ENCODE peak calls at places on chromosomes 5 and 9, in four cellular contexts. One of them, this sample, is unnamed.

GRCh38 chr5:151686673-151687378 is at the start of gene SPARC:
- DNase-seq in GM23338: peak; percentile 94
- DNase-seq in endothelial cell of umbilical vein: peak; percentile 85
- DNase-seq in pancreas: peak; percentile 30
- DNase-seq in this sample: peak; percentile 86

GRCh38 chr9:98075332-98075805 is 18.8 kb downstream of the NANS start:
- DNase-seq in pancreas: no peak
- DNase-seq in GM23338: peak; percentile 26
- DNase-seq in endothelial cell of umbilical vein: peak; percentile 33
- DNase-seq in this sample: no peak

GRCh38 chr9:133604856-133605255 is 4.3 kb downstream of the FAM163B start:
- DNase-seq in GM23338: peak; percentile 44
- DNase-seq in pancreas: no peak
- DNase-seq in endothelial cell of umbilical vein: no peak
- DNase-seq in this sample: no peak

GRCh38 chr9:120710110-120710981 is 3.9 kb downstream of the MEGF9 start:
- DNase-seq in pancreas: no peak
- DNase-seq in endothelial cell of umbilical vein: peak; percentile 35
- DNase-seq in GM23338: peak; percentile 23
- DNase-seq in this sample: peak; percentile 48

GRCh38 chr5:7742241-7742656 is 108.7 kb downstream of the CFAP90 start:
- DNase-seq in pancreas: no peak
- DNase-seq in GM23338: no peak
- DNase-seq in endothelial cell of umbilical vein: no peak
- DNase-seq in this sample: no peak

GRCh38 chr9:93968451-93969327 is 13.5 kb upstream of the BARX1 start:
- DNase-seq in GM23338: no peak
- DNase-seq in pancreas: no peak
- DNase-seq in endothelial cell of umbilical vein: no peak
- DNase-seq in this sample: peak; percentile 36

GRCh38 chr5:884345-885126 is 8.1 kb downstream of the BRD9 start:
- DNase-seq in pancreas: no peak
- DNase-seq in endothelial cell of umbilical vein: no peak
- DNase-seq in GM23338: no peak
- DNase-seq in this sample: peak; percentile 52

GRCh38 chr9:109986423-109987055 is 206.5 kb downstream of the PALM2AKAP2 start:
- DNase-seq in pancreas: no peak
- DNase-seq in GM23338: no peak
- DNase-seq in endothelial cell of umbilical vein: peak; percentile 95
- DNase-seq in this sample: no peak

GRCh38 chr9:5892456-5893133 is 1.9 kb downstream of the MLANA start:
- DNase-seq in endothelial cell of umbilical vein: peak; percentile 15
- DNase-seq in GM23338: no peak
- DNase-seq in pancreas: no peak
- DNase-seq in this sample: no peak

GRCh38 chr9:72460342-72461312 is 60.8 kb upstream of the TMC1 start:
- DNase-seq in pancreas: peak; percentile 33
- DNase-seq in GM23338: no peak
- DNase-seq in endothelial cell of umbilical vein: no peak
- DNase-seq in this sample: no peak

GRCh38 chr9:128555180-128555721 is 2.9 kb downstream of the SPTAN1 start:
- DNase-seq in pancreas: no peak
- DNase-seq in GM23338: peak; percentile 89
- DNase-seq in endothelial cell of umbilical vein: peak; percentile 67
- DNase-seq in this sample: peak; percentile 78

GRCh38 chr5:109654455-109654854 is 35.3 kb upstream of the MAN2A1 start:
- DNase-seq in endothelial cell of umbilical vein: no peak
- DNase-seq in GM23338: no peak
- DNase-seq in pancreas: no peak
- DNase-seq in this sample: no peak

GRCh38 chr5:113162770-113163169 is 186.2 kb downstream of the DCP2 start:
- DNase-seq in endothelial cell of umbilical vein: peak; percentile 45
- DNase-seq in pancreas: no peak
- DNase-seq in GM23338: no peak
- DNase-seq in this sample: no peak

GRCh38 chr5:14147210-14147609 is 4.1 kb downstream of the TRIO start:
- DNase-seq in endothelial cell of umbilical vein: no peak
- DNase-seq in pancreas: no peak
- DNase-seq in GM23338: no peak
- DNase-seq in this sample: no peak

GRCh38 chr9:18194316-18194715 is 279.6 kb upstream of the ADAMTSL1 start:
- DNase-seq in GM23338: no peak
- DNase-seq in endothelial cell of umbilical vein: no peak
- DNase-seq in pancreas: no peak
- DNase-seq in this sample: no peak

GRCh38 chr5:141758316-141758965 is 76.4 kb upstream of the ARAP3 start:
- DNase-seq in pancreas: no peak
- DNase-seq in GM23338: peak; percentile 84
- DNase-seq in endothelial cell of umbilical vein: no peak
- DNase-seq in this sample: peak; percentile 69

GRCh38 chr9:116271307-116271706 is 117.7 kb downstream of the PAPPA start:
- DNase-seq in endothelial cell of umbilical vein: no peak
- DNase-seq in pancreas: no peak
- DNase-seq in GM23338: no peak
- DNase-seq in this sample: no peak

GRCh38 chr5:177496111-177497010 is 1.0 kb downstream of the PDLIM7 start:
- DNase-seq in GM23338: peak; percentile 95
- DNase-seq in endothelial cell of umbilical vein: peak; percentile 87
- DNase-seq in pancreas: peak; percentile 52
- DNase-seq in this sample: peak; percentile 98

GRCh38 chr9:4327504-4328191 is 27.8 kb upstream of the GLIS3 start:
- DNase-seq in GM23338: peak; percentile 49
- DNase-seq in pancreas: no peak
- DNase-seq in endothelial cell of umbilical vein: peak; percentile 38
- DNase-seq in this sample: no peak

GRCh38 chr5:154302181-154302580 is 111.6 kb downstream of the GALNT10 start:
- DNase-seq in endothelial cell of umbilical vein: no peak
- DNase-seq in pancreas: peak; percentile 86
- DNase-seq in GM23338: no peak
- DNase-seq in this sample: no peak

GRCh38 chr5:87398981-87399616 is 13.6 kb downstream of the CCNH start:
- DNase-seq in endothelial cell of umbilical vein: no peak
- DNase-seq in pancreas: no peak
- DNase-seq in GM23338: no peak
- DNase-seq in this sample: no peak

GRCh38 chr9:99466104-99466503 is 244.0 kb downstream of the SEC61B start:
- DNase-seq in GM23338: no peak
- DNase-seq in endothelial cell of umbilical vein: no peak
- DNase-seq in pancreas: no peak
- DNase-seq in this sample: no peak

GRCh38 chr9:135701067-135701967 is 668 bp upstream of the KCNT1 start:
- DNase-seq in pancreas: no peak
- DNase-seq in endothelial cell of umbilical vein: no peak
- DNase-seq in GM23338: no peak
- DNase-seq in this sample: no peak

GRCh38 chr9:135705376-135705775 is 3.4 kb downstream of the KCNT1 start:
- DNase-seq in GM23338: no peak
- DNase-seq in pancreas: peak; percentile 49
- DNase-seq in endothelial cell of umbilical vein: no peak
- DNase-seq in this sample: no peak

GRCh38 chr9:135704366-135704947 is 2.5 kb downstream of the KCNT1 start:
- DNase-seq in pancreas: no peak
- DNase-seq in endothelial cell of umbilical vein: no peak
- DNase-seq in GM23338: no peak
- DNase-seq in this sample: no peak

GRCh38 chr9:135702002-135702721 is at the start of gene KCNT1:
- DNase-seq in endothelial cell of umbilical vein: peak; percentile 40
- DNase-seq in GM23338: peak; percentile 71
- DNase-seq in pancreas: peak; percentile 56
- DNase-seq in this sample: peak; percentile 100

DNA sequence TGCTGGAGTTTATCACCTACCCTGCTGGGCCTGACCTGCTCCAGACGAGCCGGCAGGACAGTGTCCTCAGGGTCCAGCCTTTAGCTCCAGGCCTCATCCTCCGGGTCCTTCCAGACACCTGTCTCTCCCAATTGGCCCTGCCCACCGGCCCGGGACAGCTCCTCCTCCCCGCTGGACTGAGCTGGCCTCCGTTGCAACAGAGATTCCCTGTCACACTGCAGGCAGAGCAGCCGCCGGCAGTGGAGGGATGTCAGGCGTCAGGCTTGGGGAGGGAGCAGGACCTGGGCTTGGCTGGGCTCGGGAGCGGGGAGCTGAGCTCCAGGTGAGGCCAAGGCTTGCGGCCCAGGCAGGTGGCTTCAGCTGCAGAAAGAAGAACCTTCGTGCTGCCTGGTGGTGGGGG is 1.7 kb downstream of the KCNT1 start:
- DNase-seq in GM23338: peak; percentile 51
- DNase-seq in pancreas: no peak
- DNase-seq in endothelial cell of umbilical vein: no peak
- DNase-seq in this sample: peak; percentile 88
- H3K27me3 ChIP-seq in GM23338: peaks cover 3% of the 10 kb centered on the region
- H3K27me3 ChIP-seq in pancreas: peaks cover 5% of the 10 kb centered on the region
- H3K27me3 ChIP-seq in endothelial cell of umbilical vein: peaks cover 2% of the 10 kb centered on the region
- H3K27me3 ChIP-seq in this sample: peaks cover 2% of the 10 kb centered on the region

GRCh38 chr9:84557751-84558150 is 111.8 kb upstream of the NTRK2 start:
- DNase-seq in endothelial cell of umbilical vein: no peak
- DNase-seq in GM23338: no peak
- DNase-seq in pancreas: no peak
- DNase-seq in this sample: no peak

GRCh38 chr9:84554069-84554659 is 115.4 kb upstream of the NTRK2 start:
- DNase-seq in endothelial cell of umbilical vein: no peak
- DNase-seq in pancreas: no peak
- DNase-seq in GM23338: peak; percentile 14
- DNase-seq in this sample: no peak

DNA sequence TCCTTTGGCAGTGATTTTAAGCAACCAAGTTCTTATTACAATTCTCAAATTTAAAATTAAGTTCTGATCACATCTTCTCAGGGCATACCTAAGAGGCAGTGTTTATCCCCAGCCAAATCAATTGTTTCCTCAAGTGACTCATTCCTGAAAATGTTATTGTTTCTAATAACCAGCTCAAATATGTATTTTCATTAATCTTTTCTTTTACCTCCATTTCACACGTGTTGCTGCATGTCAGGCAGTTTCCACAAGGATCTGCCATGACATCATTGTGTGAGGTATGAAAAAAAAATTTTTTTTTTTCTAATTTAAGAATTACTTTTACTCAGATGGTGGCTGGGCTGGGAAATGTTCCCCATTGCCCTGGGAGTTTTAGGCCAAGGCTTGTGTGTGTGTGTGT is 113.0 kb upstream of the NTRK2 start:
- DNase-seq in GM23338: no peak
- DNase-seq in pancreas: no peak
- DNase-seq in endothelial cell of umbilical vein: no peak
- DNase-seq in this sample: no peak
- H3K36me3 ChIP-seq in GM23338: no peaks in the 10 kb centered on the region
- H3K36me3 ChIP-seq in pancreas: no peaks in the 10 kb centered on the region
- H3K36me3 ChIP-seq in endothelial cell of umbilical vein: no peaks in the 10 kb centered on the region
- H3K36me3 ChIP-seq in this sample: no peaks in the 10 kb centered on the region

DNA sequence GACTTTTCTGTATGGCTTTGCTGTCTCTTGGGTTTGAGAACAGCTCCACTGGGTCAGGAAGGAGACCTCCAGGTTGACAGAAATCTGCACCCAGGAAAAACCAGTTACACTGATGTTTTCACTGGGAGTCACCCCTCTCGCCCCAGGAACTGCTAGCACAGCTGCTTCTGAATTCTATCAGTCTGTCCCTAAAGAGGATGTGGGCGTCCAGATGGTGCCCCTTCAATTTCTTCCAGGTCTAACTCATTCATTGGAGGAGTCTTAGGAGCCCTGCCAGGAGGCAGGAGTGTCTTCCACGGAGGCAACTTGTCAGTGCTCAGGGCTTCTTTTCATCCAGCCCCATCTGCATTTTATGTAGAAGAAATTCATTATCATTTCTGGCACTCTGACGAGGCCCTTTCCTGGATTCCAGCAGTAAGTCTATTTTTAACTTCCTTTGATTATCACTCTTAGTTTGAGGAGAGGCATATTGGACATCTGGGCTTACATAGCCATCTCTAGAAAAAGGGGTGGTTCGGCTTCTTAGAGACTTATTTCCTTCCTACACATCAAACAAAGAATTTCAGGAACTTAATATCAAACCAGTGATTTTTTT is 148.9 kb downstream of the IRX2 start:
- DNase-seq in pancreas: no peak
- DNase-seq in GM23338: no peak
- DNase-seq in endothelial cell of umbilical vein: no peak
- DNase-seq in this sample: no peak
- H3K27me3 ChIP-seq in pancreas: no peaks in the 10 kb centered on the region
- H3K27me3 ChIP-seq in GM23338: no peaks in the 10 kb centered on the region
- H3K27me3 ChIP-seq in endothelial cell of umbilical vein: no peaks in the 10 kb centered on the region
- H3K27me3 ChIP-seq in this sample: no peaks in the 10 kb centered on the region

DNA sequence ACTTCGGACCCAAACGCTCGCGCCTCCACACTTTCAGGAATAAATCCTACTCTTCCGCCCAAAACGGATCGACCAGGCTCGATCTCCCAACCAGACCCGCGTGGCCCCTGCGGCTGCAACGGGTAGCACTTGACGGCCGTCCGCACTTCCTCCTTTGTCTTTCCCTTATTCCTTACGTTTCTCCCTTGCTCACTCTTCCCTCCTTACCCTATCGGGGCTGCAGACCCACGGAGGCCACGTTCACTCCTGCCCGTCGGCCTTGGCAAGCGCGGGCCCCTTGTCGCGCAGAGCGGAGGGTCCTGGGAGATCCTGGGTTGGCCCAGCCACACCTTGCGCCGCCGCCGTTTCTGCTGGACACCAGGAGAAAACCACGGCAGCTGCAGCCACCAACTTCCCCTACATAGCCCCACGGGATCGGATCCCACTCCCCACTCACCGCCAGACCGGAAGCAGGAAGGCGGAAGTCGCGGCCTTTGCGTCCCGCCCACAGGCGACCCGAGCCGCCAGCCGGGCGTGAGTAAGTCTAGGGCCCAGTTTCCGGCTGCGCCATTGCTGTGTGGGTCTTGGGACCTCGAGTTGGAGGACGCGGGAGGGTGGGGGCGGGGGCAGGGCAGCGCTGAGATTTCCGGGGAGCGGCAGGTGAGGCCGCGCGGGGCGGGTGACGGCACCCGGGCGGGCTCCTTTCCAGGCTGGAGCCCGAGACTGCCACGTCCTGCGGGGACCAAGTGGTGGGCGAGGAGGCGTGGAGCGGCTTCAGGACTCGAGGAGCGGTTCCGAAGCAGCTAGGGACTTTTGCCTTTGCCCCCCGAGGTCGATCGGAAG is at the start of gene SMIM15:
- DNase-seq in endothelial cell of umbilical vein: peak; percentile 82
- DNase-seq in pancreas: peak; percentile 90
- DNase-seq in GM23338: peak; percentile 91
- DNase-seq in this sample: peak; percentile 90
- H3K36me3 ChIP-seq in endothelial cell of umbilical vein: peaks cover 4% of the 10 kb centered on the region
- H3K36me3 ChIP-seq in pancreas: no peaks in the 10 kb centered on the region
- H3K36me3 ChIP-seq in GM23338: peaks cover 25% of the 10 kb centered on the region
- H3K36me3 ChIP-seq in this sample: peaks cover 6% of the 10 kb centered on the region

GRCh38 chr9:124000161-124000783 is 11.3 kb upstream of the LHX2 start:
- DNase-seq in endothelial cell of umbilical vein: no peak
- DNase-seq in pancreas: no peak
- DNase-seq in GM23338: peak; percentile 24
- DNase-seq in this sample: peak; percentile 70

GRCh38 chr9:124001445-124001799 is 10.1 kb upstream of the LHX2 start:
- DNase-seq in GM23338: no peak
- DNase-seq in pancreas: no peak
- DNase-seq in endothelial cell of umbilical vein: no peak
- DNase-seq in this sample: no peak

GRCh38 chr9:124003636-124004349 is 7.8 kb upstream of the LHX2 start:
- DNase-seq in GM23338: no peak
- DNase-seq in endothelial cell of umbilical vein: no peak
- DNase-seq in pancreas: no peak
- DNase-seq in this sample: no peak

GRCh38 chr9:124000784-124001444 is 10.7 kb upstream of the LHX2 start:
- DNase-seq in pancreas: no peak
- DNase-seq in GM23338: peak; percentile 55
- DNase-seq in endothelial cell of umbilical vein: no peak
- DNase-seq in this sample: peak; percentile 44

GRCh38 chr9:124001865-124002525 is 9.6 kb upstream of the LHX2 start:
- DNase-seq in endothelial cell of umbilical vein: no peak
- DNase-seq in GM23338: no peak
- DNase-seq in pancreas: no peak
- DNase-seq in this sample: no peak
- H3K27me3 ChIP-seq in endothelial cell of umbilical vein: peaks cover 93% of the 10 kb centered on the region
- H3K27me3 ChIP-seq in GM23338: peaks cover 94% of the 10 kb centered on the region
- H3K27me3 ChIP-seq in pancreas: peaks cover 41% of the 10 kb centered on the region
- H3K27me3 ChIP-seq in this sample: peaks cover 94% of the 10 kb centered on the region

This sample was measured in H7.